ENCODE peak calls at places on chromosome 19, in nine cellular contexts. One of them, this sample, is unnamed.

GRCh38 chr19:38669532-38669931 is 22.1 kb downstream of the ACTN4 start:
- DNase-seq in KG1: no peak
- DNase-seq in foreskin fibroblast: no peak
- DNase-seq in pancreas: no peak
- DNase-seq in left cardiac atrium: peak; percentile 22
- DNase-seq in AG20443: no peak
- DNase-seq in activated gamma-delta T cell treated with Interleukin-2 at 50 U/mL for 16 hours: peak; percentile 42
- DNase-seq in CD8-positive, alpha-beta T cell: peak; percentile 37
- DNase-seq in activated CD8-positive, alpha-beta memory T cell treated with anti-CD3 and anti-CD28 coated beads for 1 hour: no peak
- DNase-seq in this sample: no peak

GRCh38 chr19:32227561-32228165 is 117.7 kb upstream of the ZNF507 start:
- DNase-seq in KG1: no peak
- DNase-seq in left cardiac atrium: no peak
- DNase-seq in activated CD8-positive, alpha-beta memory T cell treated with anti-CD3 and anti-CD28 coated beads for 1 hour: no peak
- DNase-seq in CD8-positive, alpha-beta T cell: no peak
- DNase-seq in foreskin fibroblast: no peak
- DNase-seq in activated gamma-delta T cell treated with Interleukin-2 at 50 U/mL for 16 hours: no peak
- DNase-seq in pancreas: no peak
- DNase-seq in AG20443: no peak
- DNase-seq in this sample: no peak

GRCh38 chr19:29967623-29968022 is 25.6 kb downstream of the URI1 start:
- DNase-seq in KG1: peak; percentile 29
- DNase-seq in left cardiac atrium: no peak
- DNase-seq in CD8-positive, alpha-beta T cell: no peak
- DNase-seq in foreskin fibroblast: peak; percentile 25
- DNase-seq in pancreas: no peak
- DNase-seq in AG20443: no peak
- DNase-seq in activated CD8-positive, alpha-beta memory T cell treated with anti-CD3 and anti-CD28 coated beads for 1 hour: no peak
- DNase-seq in activated gamma-delta T cell treated with Interleukin-2 at 50 U/mL for 16 hours: no peak
- DNase-seq in this sample: no peak

GRCh38 chr19:39407644-39408391 is 1.2 kb downstream of the ZFP36 start:
- DNase-seq in activated gamma-delta T cell treated with Interleukin-2 at 50 U/mL for 16 hours: peak; percentile 77
- DNase-seq in KG1: no peak
- DNase-seq in left cardiac atrium: peak; percentile 64
- DNase-seq in CD8-positive, alpha-beta T cell: peak; percentile 66
- DNase-seq in activated CD8-positive, alpha-beta memory T cell treated with anti-CD3 and anti-CD28 coated beads for 1 hour: no peak
- DNase-seq in pancreas: peak; percentile 76
- DNase-seq in AG20443: no peak
- DNase-seq in foreskin fibroblast: peak; percentile 59
- DNase-seq in this sample: peak; percentile 72

GRCh38 chr19:49149652-49150105 is 5.5 kb downstream of the HRC start:
- DNase-seq in left cardiac atrium: peak; percentile 81
- DNase-seq in activated gamma-delta T cell treated with Interleukin-2 at 50 U/mL for 16 hours: no peak
- DNase-seq in CD8-positive, alpha-beta T cell: no peak
- DNase-seq in foreskin fibroblast: peak; percentile 91
- DNase-seq in AG20443: peak; percentile 83
- DNase-seq in activated CD8-positive, alpha-beta memory T cell treated with anti-CD3 and anti-CD28 coated beads for 1 hour: no peak
- DNase-seq in KG1: peak; percentile 33
- DNase-seq in pancreas: no peak
- DNase-seq in this sample: peak; percentile 36

GRCh38 chr19:15570420-15570819 is 44.6 kb upstream of the CYP4F8 start:
- DNase-seq in foreskin fibroblast: no peak
- DNase-seq in activated gamma-delta T cell treated with Interleukin-2 at 50 U/mL for 16 hours: no peak
- DNase-seq in KG1: no peak
- DNase-seq in CD8-positive, alpha-beta T cell: no peak
- DNase-seq in activated CD8-positive, alpha-beta memory T cell treated with anti-CD3 and anti-CD28 coated beads for 1 hour: no peak
- DNase-seq in AG20443: no peak
- DNase-seq in pancreas: no peak
- DNase-seq in left cardiac atrium: no peak
- DNase-seq in this sample: no peak

GRCh38 chr19:18098891-18099622 is 1.5 kb downstream of the MAST3 start:
- DNase-seq in foreskin fibroblast: no peak
- DNase-seq in AG20443: no peak
- DNase-seq in pancreas: peak; percentile 70
- DNase-seq in KG1: no peak
- DNase-seq in left cardiac atrium: no peak
- DNase-seq in activated gamma-delta T cell treated with Interleukin-2 at 50 U/mL for 16 hours: peak; percentile 32
- DNase-seq in activated CD8-positive, alpha-beta memory T cell treated with anti-CD3 and anti-CD28 coated beads for 1 hour: peak; percentile 28
- DNase-seq in CD8-positive, alpha-beta T cell: peak; percentile 58
- DNase-seq in this sample: peak; percentile 48

GRCh38 chr19:29485293-29485692 is 40.5 kb upstream of the VSTM2B start:
- DNase-seq in CD8-positive, alpha-beta T cell: no peak
- DNase-seq in left cardiac atrium: no peak
- DNase-seq in pancreas: peak; percentile 19
- DNase-seq in activated gamma-delta T cell treated with Interleukin-2 at 50 U/mL for 16 hours: no peak
- DNase-seq in foreskin fibroblast: no peak
- DNase-seq in KG1: no peak
- DNase-seq in AG20443: peak; percentile 6
- DNase-seq in activated CD8-positive, alpha-beta memory T cell treated with anti-CD3 and anti-CD28 coated beads for 1 hour: no peak
- DNase-seq in this sample: no peak

GRCh38 chr19:50300051-50300450 is 29.1 kb downstream of the KCNC3 start:
- DNase-seq in CD8-positive, alpha-beta T cell: no peak
- DNase-seq in activated gamma-delta T cell treated with Interleukin-2 at 50 U/mL for 16 hours: no peak
- DNase-seq in AG20443: no peak
- DNase-seq in KG1: no peak
- DNase-seq in left cardiac atrium: no peak
- DNase-seq in pancreas: no peak
- DNase-seq in foreskin fibroblast: peak; percentile 34
- DNase-seq in activated CD8-positive, alpha-beta memory T cell treated with anti-CD3 and anti-CD28 coated beads for 1 hour: no peak
- DNase-seq in this sample: no peak

GRCh38 chr19:38090561-38090960 is 133.5 kb downstream of the DPF1 start:
- DNase-seq in activated gamma-delta T cell treated with Interleukin-2 at 50 U/mL for 16 hours: no peak
- DNase-seq in KG1: no peak
- DNase-seq in pancreas: no peak
- DNase-seq in foreskin fibroblast: no peak
- DNase-seq in activated CD8-positive, alpha-beta memory T cell treated with anti-CD3 and anti-CD28 coated beads for 1 hour: no peak
- DNase-seq in left cardiac atrium: peak; percentile 24
- DNase-seq in AG20443: no peak
- DNase-seq in CD8-positive, alpha-beta T cell: no peak
- DNase-seq in this sample: no peak

GRCh38 chr19:14530005-14530348 is 583 bp downstream of the TECR start:
- DNase-seq in KG1: no peak
- DNase-seq in CD8-positive, alpha-beta T cell: peak; percentile 44
- DNase-seq in left cardiac atrium: no peak
- DNase-seq in activated CD8-positive, alpha-beta memory T cell treated with anti-CD3 and anti-CD28 coated beads for 1 hour: no peak
- DNase-seq in foreskin fibroblast: no peak
- DNase-seq in pancreas: no peak
- DNase-seq in activated gamma-delta T cell treated with Interleukin-2 at 50 U/mL for 16 hours: no peak
- DNase-seq in AG20443: peak; percentile 7
- DNase-seq in this sample: no peak

GRCh38 chr19:10505583-10506229 is 2.5 kb upstream of the KEAP1 start:
- DNase-seq in CD8-positive, alpha-beta T cell: peak; percentile 86
- DNase-seq in left cardiac atrium: peak; percentile 80
- DNase-seq in foreskin fibroblast: peak; percentile 80
- DNase-seq in KG1: peak; percentile 51
- DNase-seq in AG20443: peak; percentile 79
- DNase-seq in activated CD8-positive, alpha-beta memory T cell treated with anti-CD3 and anti-CD28 coated beads for 1 hour: peak; percentile 57
- DNase-seq in pancreas: peak; percentile 89
- DNase-seq in activated gamma-delta T cell treated with Interleukin-2 at 50 U/mL for 16 hours: peak; percentile 85
- DNase-seq in this sample: peak; percentile 83

GRCh38 chr19:33638167-33639033 is 16.6 kb downstream of the CHST8 start:
- DNase-seq in KG1: no peak
- DNase-seq in AG20443: no peak
- DNase-seq in activated CD8-positive, alpha-beta memory T cell treated with anti-CD3 and anti-CD28 coated beads for 1 hour: no peak
- DNase-seq in foreskin fibroblast: no peak
- DNase-seq in CD8-positive, alpha-beta T cell: no peak
- DNase-seq in left cardiac atrium: no peak
- DNase-seq in activated gamma-delta T cell treated with Interleukin-2 at 50 U/mL for 16 hours: no peak
- DNase-seq in pancreas: peak; percentile 37
- DNase-seq in this sample: no peak

GRCh38 chr19:18280247-18281081 is 958 bp downstream of the JUND start:
- DNase-seq in KG1: peak; percentile 19
- DNase-seq in AG20443: peak; percentile 77
- DNase-seq in left cardiac atrium: peak; percentile 83
- DNase-seq in activated CD8-positive, alpha-beta memory T cell treated with anti-CD3 and anti-CD28 coated beads for 1 hour: no peak
- DNase-seq in pancreas: peak; percentile 90
- DNase-seq in activated gamma-delta T cell treated with Interleukin-2 at 50 U/mL for 16 hours: peak; percentile 80
- DNase-seq in foreskin fibroblast: peak; percentile 89
- DNase-seq in CD8-positive, alpha-beta T cell: peak; percentile 72
- DNase-seq in this sample: peak; percentile 77

GRCh38 chr19:13859361-13859880 is 17.5 kb upstream of the NANOS3 start:
- DNase-seq in activated gamma-delta T cell treated with Interleukin-2 at 50 U/mL for 16 hours: no peak
- DNase-seq in foreskin fibroblast: peak; percentile 67
- DNase-seq in CD8-positive, alpha-beta T cell: no peak
- DNase-seq in left cardiac atrium: no peak
- DNase-seq in KG1: no peak
- DNase-seq in pancreas: no peak
- DNase-seq in activated CD8-positive, alpha-beta memory T cell treated with anti-CD3 and anti-CD28 coated beads for 1 hour: no peak
- DNase-seq in AG20443: no peak
- DNase-seq in this sample: no peak

GRCh38 chr19:41441321-41441945 is 1.5 kb upstream of the ERICH4 start:
- DNase-seq in KG1: no peak
- DNase-seq in activated gamma-delta T cell treated with Interleukin-2 at 50 U/mL for 16 hours: no peak
- DNase-seq in pancreas: no peak
- DNase-seq in left cardiac atrium: no peak
- DNase-seq in foreskin fibroblast: no peak
- DNase-seq in CD8-positive, alpha-beta T cell: no peak
- DNase-seq in activated CD8-positive, alpha-beta memory T cell treated with anti-CD3 and anti-CD28 coated beads for 1 hour: no peak
- DNase-seq in AG20443: no peak
- DNase-seq in this sample: no peak

GRCh38 chr19:45395524-45396388 is 9.1 kb downstream of the PPP1R13L start:
- DNase-seq in AG20443: peak; percentile 2
- DNase-seq in activated gamma-delta T cell treated with Interleukin-2 at 50 U/mL for 16 hours: no peak
- DNase-seq in KG1: no peak
- DNase-seq in foreskin fibroblast: no peak
- DNase-seq in CD8-positive, alpha-beta T cell: no peak
- DNase-seq in activated CD8-positive, alpha-beta memory T cell treated with anti-CD3 and anti-CD28 coated beads for 1 hour: no peak
- DNase-seq in pancreas: no peak
- DNase-seq in left cardiac atrium: no peak
- DNase-seq in this sample: no peak

GRCh38 chr19:51138549-51138979 is 3.5 kb upstream of the SIGLEC7 start:
- DNase-seq in CD8-positive, alpha-beta T cell: no peak
- DNase-seq in AG20443: no peak
- DNase-seq in KG1: no peak
- DNase-seq in pancreas: no peak
- DNase-seq in activated gamma-delta T cell treated with Interleukin-2 at 50 U/mL for 16 hours: no peak
- DNase-seq in left cardiac atrium: peak; percentile 62
- DNase-seq in foreskin fibroblast: no peak
- DNase-seq in activated CD8-positive, alpha-beta memory T cell treated with anti-CD3 and anti-CD28 coated beads for 1 hour: no peak
- DNase-seq in this sample: no peak

GRCh38 chr19:43316591-43317319 is 36.7 kb upstream of the CD177 start:
- DNase-seq in activated gamma-delta T cell treated with Interleukin-2 at 50 U/mL for 16 hours: no peak
- DNase-seq in foreskin fibroblast: peak; percentile 37
- DNase-seq in KG1: no peak
- DNase-seq in activated CD8-positive, alpha-beta memory T cell treated with anti-CD3 and anti-CD28 coated beads for 1 hour: no peak
- DNase-seq in left cardiac atrium: no peak
- DNase-seq in pancreas: peak; percentile 60
- DNase-seq in AG20443: peak; percentile 53
- DNase-seq in CD8-positive, alpha-beta T cell: no peak
- DNase-seq in this sample: no peak